ENCODE peak calls at places on chromosomes 6 and 20, in four cellular contexts. One of them, this sample, is unnamed.

GRCh38 chr6:68975064-68975463 is 340.0 kb downstream of the ADGRB3 start:
- DNase-seq in SK-N-SH: peak
- DNase-seq in GM12878: no peak
- DNase-seq in K562: no peak
- DNase-seq in this sample: no peak

GRCh38 chr6:32210191-32210601 is 13.7 kb downstream of the NOTCH4 start:
- DNase-seq in GM12878: no peak
- DNase-seq in K562: no peak
- DNase-seq in SK-N-SH: no peak
- DNase-seq in this sample: no peak

GRCh38 chr6:163285689-163286088 is 128.8 kb upstream of the QKI start:
- DNase-seq in SK-N-SH: no peak
- DNase-seq in GM12878: no peak
- DNase-seq in K562: no peak
- DNase-seq in this sample: no peak

GRCh38 chr6:162868397-162868796 is 140.6 kb downstream of the PACRG start:
- DNase-seq in K562: no peak
- DNase-seq in GM12878: no peak
- DNase-seq in SK-N-SH: no peak
- DNase-seq in this sample: no peak

GRCh38 chr6:31615748-31616147 is 714 bp downstream of the AIF1 start:
- DNase-seq in SK-N-SH: no peak
- DNase-seq in K562: peak
- DNase-seq in GM12878: no peak
- DNase-seq in this sample: no peak

GRCh38 chr6:150549577-150550184 is 50.0 kb upstream of the PLEKHG1 start:
- DNase-seq in K562: no peak
- DNase-seq in SK-N-SH: no peak
- DNase-seq in GM12878: no peak
- DNase-seq in this sample: no peak

GRCh38 chr6:109393882-109394281 is 11.6 kb upstream of the CD164 start:
- DNase-seq in K562: no peak
- DNase-seq in SK-N-SH: no peak
- DNase-seq in GM12878: no peak
- DNase-seq in this sample: no peak

GRCh38 chr6:158595223-158595622 is 35.3 kb downstream of the TMEM181 start:
- DNase-seq in GM12878: no peak
- DNase-seq in SK-N-SH: peak
- DNase-seq in K562: peak
- DNase-seq in this sample: peak

GRCh38 chr20:13271977-13272975 is 51.2 kb downstream of the ISM1 start:
- DNase-seq in K562: no peak
- DNase-seq in SK-N-SH: no peak
- DNase-seq in GM12878: no peak
- DNase-seq in this sample: no peak

GRCh38 chr6:111598211-111598610 is 7.5 kb downstream of the TRAF3IP2 start:
- DNase-seq in SK-N-SH: no peak
- DNase-seq in K562: no peak
- DNase-seq in GM12878: no peak
- DNase-seq in this sample: no peak

GRCh38 chr6:144343736-144344428 is 58.7 kb downstream of the UTRN start:
- DNase-seq in K562: no peak
- DNase-seq in SK-N-SH: no peak
- DNase-seq in GM12878: peak
- DNase-seq in this sample: peak

GRCh38 chr20:43590036-43590391 is 723 bp upstream of the IFT52 start:
- DNase-seq in SK-N-SH: peak
- DNase-seq in K562: no peak
- DNase-seq in GM12878: no peak
- DNase-seq in this sample: peak

GRCh38 chr20:62069741-62070216 is 4.1 kb upstream of the TAF4 start:
- DNase-seq in K562: peak
- DNase-seq in SK-N-SH: no peak
- DNase-seq in GM12878: no peak
- DNase-seq in this sample: no peak

GRCh38 chr6:76262240-76262639 is 189.8 kb upstream of the IMPG1 start:
- DNase-seq in GM12878: no peak
- DNase-seq in SK-N-SH: no peak
- DNase-seq in K562: no peak
- DNase-seq in this sample: no peak

GRCh38 chr20:32648761-32649615 is 24.8 kb downstream of the C20orf203 start:
- DNase-seq in SK-N-SH: no peak
- DNase-seq in K562: peak
- DNase-seq in GM12878: no peak
- DNase-seq in this sample: no peak

GRCh38 chr20:32460231-32460630 is 102.1 kb downstream of the ASXL1 start:
- DNase-seq in SK-N-SH: no peak
- DNase-seq in GM12878: no peak
- DNase-seq in K562: no peak
- DNase-seq in this sample: no peak

GRCh38 chr20:35277531-35278395 is at the start of gene MMP24OS:
- DNase-seq in K562: peak
- DNase-seq in SK-N-SH: peak
- DNase-seq in GM12878: peak
- DNase-seq in this sample: no peak

GRCh38 chr6:65229768-65230167 is 477.3 kb downstream of the EYS start:
- DNase-seq in GM12878: no peak
- DNase-seq in SK-N-SH: no peak
- DNase-seq in K562: no peak
- DNase-seq in this sample: no peak

GRCh38 chr20:4978050-4978918 is 23.0 kb downstream of the SLC23A2 start:
- DNase-seq in K562: no peak
- DNase-seq in GM12878: no peak
- DNase-seq in SK-N-SH: no peak
- DNase-seq in this sample: no peak

GRCh38 chr6:31831350-31832215 is 4.0 kb downstream of the HSPA1B start:
- DNase-seq in SK-N-SH: no peak
- DNase-seq in GM12878: no peak
- DNase-seq in K562: no peak
- DNase-seq in this sample: no peak

GRCh38 chr6:154766993-154767392 is 33.8 kb downstream of the SCAF8 start:
- DNase-seq in SK-N-SH: no peak
- DNase-seq in GM12878: no peak
- DNase-seq in K562: no peak
- DNase-seq in this sample: no peak

GRCh38 chr6:45986746-45987274 is 28.9 kb downstream of the CLIC5 start:
- DNase-seq in SK-N-SH: no peak
- DNase-seq in K562: no peak
- DNase-seq in GM12878: no peak
- DNase-seq in this sample: no peak

GRCh38 chr20:41889871-41890224 is 271.7 kb upstream of the CHD6 start:
- DNase-seq in SK-N-SH: no peak
- DNase-seq in GM12878: no peak
- DNase-seq in K562: no peak
- DNase-seq in this sample: no peak

GRCh38 chr6:45371924-45372582 is 5.7 kb downstream of the SUPT3H start:
- DNase-seq in SK-N-SH: no peak
- DNase-seq in K562: no peak
- DNase-seq in GM12878: no peak
- DNase-seq in this sample: no peak

GRCh38 chr6:35368038-35368887 is 25.9 kb downstream of the PPARD start:
- DNase-seq in GM12878: no peak
- DNase-seq in SK-N-SH: no peak
- DNase-seq in K562: no peak
- DNase-seq in this sample: peak

GRCh38 chr6:150620244-150620643 is 20.6 kb downstream of the PLEKHG1 start:
- DNase-seq in GM12878: no peak
- DNase-seq in K562: no peak
- DNase-seq in SK-N-SH: no peak
- DNase-seq in this sample: no peak

GRCh38 chr6:33205172-33206026 is 944 bp downstream of the HSD17B8 start:
- DNase-seq in K562: no peak
- DNase-seq in SK-N-SH: peak
- DNase-seq in GM12878: no peak
- DNase-seq in this sample: no peak

GRCh38 chr6:29702519-29703103 is 20.6 kb upstream of the HLA-F start:
- DNase-seq in GM12878: no peak
- DNase-seq in K562: peak
- DNase-seq in SK-N-SH: peak
- DNase-seq in this sample: peak

GRCh38 chr20:50731055-50731929 is at the start of gene PARD6B:
- DNase-seq in SK-N-SH: peak
- DNase-seq in K562: peak
- DNase-seq in GM12878: peak
- DNase-seq in this sample: peak

GRCh38 chr6:37283786-37284185 is 25.8 kb upstream of the TMEM217 start:
- DNase-seq in SK-N-SH: no peak
- DNase-seq in K562: no peak
- DNase-seq in GM12878: no peak
- DNase-seq in this sample: no peak

GRCh38 chr20:25389381-25389857 is 1.2 kb downstream of the ABHD12 start:
- DNase-seq in SK-N-SH: peak
- DNase-seq in K562: no peak
- DNase-seq in GM12878: no peak
- DNase-seq in this sample: no peak

DNA sequence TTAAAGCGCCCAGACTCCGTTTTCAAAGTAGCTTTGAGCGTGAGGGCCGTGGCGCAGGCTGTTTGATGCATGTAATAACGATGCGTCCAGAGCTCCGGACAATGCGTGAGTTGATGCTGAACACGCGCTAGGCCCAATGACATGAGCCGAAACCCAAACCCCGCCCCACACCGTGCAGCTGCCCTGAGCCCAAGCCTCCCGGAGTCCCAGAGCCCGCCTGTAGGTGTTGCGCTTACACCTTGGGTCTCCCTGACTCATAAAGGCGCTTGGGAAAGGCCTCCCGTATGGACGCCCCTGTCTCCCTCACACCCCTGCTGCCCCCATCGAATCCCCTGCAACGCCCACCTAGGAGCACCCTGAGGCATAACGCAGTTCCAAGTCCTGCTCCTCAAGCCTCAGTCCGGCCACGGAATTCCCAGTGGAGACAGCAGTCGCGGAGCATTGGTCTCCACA is 87.6 kb downstream of the ERMARD start:
- DNase-seq in K562: no peak
- DNase-seq in SK-N-SH: peak
- DNase-seq in GM12878: no peak
- DNase-seq in this sample: no peak
- TF ChIP-seq FOXM1 in K562: no peak
- TF ChIP-seq FOXM1 in SK-N-SH: no peak
- TF ChIP-seq FOXM1 in GM12878: no peak
- TF ChIP-seq FOXM1 in this sample: no peak

GRCh38 chr6:170152111-170152926 is 138.6 kb downstream of the DLL1 start:
- DNase-seq in GM12878: no peak
- DNase-seq in SK-N-SH: no peak
- DNase-seq in K562: no peak
- DNase-seq in this sample: no peak
- TF ChIP-seq YY1 in GM12878: no peak
- TF ChIP-seq YY1 in SK-N-SH: no peak
- TF ChIP-seq YY1 in K562: no peak
- TF ChIP-seq YY1 in this sample: no peak

GRCh38 chr6:138690975-138691594 is 82.5 kb upstream of the CCDC28A start:
- DNase-seq in GM12878: no peak
- DNase-seq in SK-N-SH: no peak
- DNase-seq in K562: no peak
- DNase-seq in this sample: no peak
- TF ChIP-seq FOXM1 in GM12878: no peak
- TF ChIP-seq FOXM1 in SK-N-SH: no peak
- TF ChIP-seq FOXM1 in K562: no peak
- TF ChIP-seq FOXM1 in this sample: no peak

GRCh38 chr6:22298393-22299010 is 1.7 kb upstream of the PRL start:
- DNase-seq in K562: no peak
- DNase-seq in GM12878: no peak
- DNase-seq in SK-N-SH: no peak
- DNase-seq in this sample: no peak
- TF ChIP-seq YY1 in K562: no peak
- TF ChIP-seq YY1 in GM12878: no peak
- TF ChIP-seq YY1 in SK-N-SH: no peak
- TF ChIP-seq YY1 in this sample: no peak

This sample was measured in HepG2.